ENCODE peak calls at places on chromosomes 7 and 10, in four cellular contexts. One of them, this sample, is unnamed.

GRCh38 chr7:67937717-67938191 is 941.1 kb downstream of the TYW1 start:
- DNase-seq in neural progenitor cell: no peak
- DNase-seq in PC-9: no peak
- DNase-seq in mammary epithelial cell: peak; percentile 18
- DNase-seq in this sample: peak; percentile 97

GRCh38 chr7:84069036-84069435 is 125.6 kb downstream of the SEMA3A start:
- DNase-seq in mammary epithelial cell: no peak
- DNase-seq in PC-9: no peak
- DNase-seq in neural progenitor cell: no peak
- DNase-seq in this sample: no peak

GRCh38 chr7:38840736-38841460 is 68.1 kb downstream of the VPS41 start:
- DNase-seq in mammary epithelial cell: peak; percentile 17
- DNase-seq in PC-9: no peak
- DNase-seq in neural progenitor cell: no peak
- DNase-seq in this sample: peak; percentile 82

GRCh38 chr10:51469666-51470065 is 229.7 kb downstream of the CSTF2T start:
- DNase-seq in mammary epithelial cell: no peak
- DNase-seq in neural progenitor cell: no peak
- DNase-seq in PC-9: no peak
- DNase-seq in this sample: no peak

GRCh38 chr10:52539463-52539862 is 225.4 kb downstream of the DKK1 start:
- DNase-seq in PC-9: peak; percentile 26
- DNase-seq in neural progenitor cell: no peak
- DNase-seq in mammary epithelial cell: peak; percentile 45
- DNase-seq in this sample: peak; percentile 89

GRCh38 chr7:93943816-93944540 is 22.4 kb downstream of the GNG11 start:
- DNase-seq in PC-9: no peak
- DNase-seq in neural progenitor cell: no peak
- DNase-seq in mammary epithelial cell: no peak
- DNase-seq in this sample: no peak

GRCh38 chr10:26689394-26689793 is 8.1 kb upstream of the PDSS1 start:
- DNase-seq in mammary epithelial cell: no peak
- DNase-seq in neural progenitor cell: no peak
- DNase-seq in PC-9: no peak
- DNase-seq in this sample: no peak

GRCh38 chr7:147990079-147990478 is 600.5 kb upstream of the C7orf33 start:
- DNase-seq in PC-9: no peak
- DNase-seq in mammary epithelial cell: no peak
- DNase-seq in neural progenitor cell: no peak
- DNase-seq in this sample: no peak

GRCh38 chr10:5666324-5667220 is at the start of gene ASB13:
- DNase-seq in PC-9: peak; percentile 65
- DNase-seq in mammary epithelial cell: peak; percentile 49
- DNase-seq in neural progenitor cell: peak; percentile 89
- DNase-seq in this sample: peak; percentile 36

GRCh38 chr10:102635377-102635776 is 8.9 kb upstream of the TRIM8 start:
- DNase-seq in PC-9: no peak
- DNase-seq in neural progenitor cell: no peak
- DNase-seq in mammary epithelial cell: no peak
- DNase-seq in this sample: no peak

GRCh38 chr7:64733550-64734240 is 60.5 kb upstream of the ZNF138 start:
- DNase-seq in PC-9: no peak
- DNase-seq in mammary epithelial cell: no peak
- DNase-seq in neural progenitor cell: no peak
- DNase-seq in this sample: no peak

GRCh38 chr7:16502303-16502702 is 24.3 kb upstream of the LRRC72 start:
- DNase-seq in neural progenitor cell: no peak
- DNase-seq in PC-9: no peak
- DNase-seq in mammary epithelial cell: no peak
- DNase-seq in this sample: no peak

GRCh38 chr7:94449151-94449725 is 54.5 kb downstream of the COL1A2 start:
- DNase-seq in mammary epithelial cell: peak; percentile 24
- DNase-seq in neural progenitor cell: peak; percentile 33
- DNase-seq in PC-9: no peak
- DNase-seq in this sample: peak; percentile 71

GRCh38 chr7:36896956-36897594 is 172.8 kb upstream of the AOAH start:
- DNase-seq in PC-9: no peak
- DNase-seq in neural progenitor cell: no peak
- DNase-seq in mammary epithelial cell: no peak
- DNase-seq in this sample: no peak

GRCh38 chr7:115271332-115272235 is 349.7 kb downstream of the MDFIC start:
- DNase-seq in mammary epithelial cell: no peak
- DNase-seq in PC-9: no peak
- DNase-seq in neural progenitor cell: no peak
- DNase-seq in this sample: peak; percentile 95

GRCh38 chr10:76435154-76435553 is 1003.7 kb downstream of the LRMDA start:
- DNase-seq in neural progenitor cell: no peak
- DNase-seq in mammary epithelial cell: no peak
- DNase-seq in PC-9: no peak
- DNase-seq in this sample: no peak

GRCh38 chr10:27783660-27784059 is 38.0 kb upstream of the MKX start:
- DNase-seq in neural progenitor cell: peak; percentile 69
- DNase-seq in PC-9: no peak
- DNase-seq in mammary epithelial cell: peak; percentile 55
- DNase-seq in this sample: peak; percentile 59

GRCh38 chr7:3436746-3437145 is 135.7 kb downstream of the SDK1 start:
- DNase-seq in PC-9: no peak
- DNase-seq in neural progenitor cell: no peak
- DNase-seq in mammary epithelial cell: peak; percentile 65
- DNase-seq in this sample: peak; percentile 64

GRCh38 chr10:44153901-44154670 is 230.8 kb downstream of the CXCL12 start:
- DNase-seq in mammary epithelial cell: no peak
- DNase-seq in neural progenitor cell: no peak
- DNase-seq in PC-9: no peak
- DNase-seq in this sample: no peak

GRCh38 chr10:77643795-77644468 is 6.3 kb upstream of the KCNMA1 start:
- DNase-seq in neural progenitor cell: peak; percentile 78
- DNase-seq in PC-9: peak; percentile 32
- DNase-seq in mammary epithelial cell: peak; percentile 60
- DNase-seq in this sample: peak; percentile 79

GRCh38 chr7:151446412-151446811 is 6.5 kb upstream of the CRYGN start:
- DNase-seq in PC-9: no peak
- DNase-seq in neural progenitor cell: no peak
- DNase-seq in mammary epithelial cell: no peak
- DNase-seq in this sample: no peak

GRCh38 chr7:5494683-5495561 is 71.3 kb upstream of the TNRC18 start:
- DNase-seq in mammary epithelial cell: peak; percentile 76
- DNase-seq in neural progenitor cell: peak; percentile 90
- DNase-seq in PC-9: peak; percentile 95
- DNase-seq in this sample: peak; percentile 63

GRCh38 chr10:87860156-87860795 is 3.1 kb downstream of the KLLN start:
- DNase-seq in neural progenitor cell: peak; percentile 9
- DNase-seq in mammary epithelial cell: peak; percentile 68
- DNase-seq in PC-9: no peak
- DNase-seq in this sample: peak; percentile 65

GRCh38 chr10:16470747-16471146 is 33.9 kb downstream of the PTER start:
- DNase-seq in PC-9: no peak
- DNase-seq in mammary epithelial cell: no peak
- DNase-seq in neural progenitor cell: no peak
- DNase-seq in this sample: no peak

GRCh38 chr10:112082134-112082533 is 101.4 kb downstream of the GPAM start:
- DNase-seq in neural progenitor cell: no peak
- DNase-seq in mammary epithelial cell: no peak
- DNase-seq in PC-9: no peak
- DNase-seq in this sample: no peak

GRCh38 chr7:90613088-90613498 is 17.0 kb downstream of the CDK14 start:
- DNase-seq in PC-9: no peak
- DNase-seq in mammary epithelial cell: no peak
- DNase-seq in neural progenitor cell: no peak
- DNase-seq in this sample: no peak

GRCh38 chr7:46616636-46617035 is 695.6 kb upstream of the IGFBP3 start:
- DNase-seq in mammary epithelial cell: peak; percentile 55
- DNase-seq in neural progenitor cell: no peak
- DNase-seq in PC-9: no peak
- DNase-seq in this sample: no peak

GRCh38 chr7:79308176-79308575 is 145.3 kb downstream of the MAGI2 start:
- DNase-seq in neural progenitor cell: peak; percentile 11
- DNase-seq in PC-9: no peak
- DNase-seq in mammary epithelial cell: peak; percentile 40
- DNase-seq in this sample: peak; percentile 25

DNA sequence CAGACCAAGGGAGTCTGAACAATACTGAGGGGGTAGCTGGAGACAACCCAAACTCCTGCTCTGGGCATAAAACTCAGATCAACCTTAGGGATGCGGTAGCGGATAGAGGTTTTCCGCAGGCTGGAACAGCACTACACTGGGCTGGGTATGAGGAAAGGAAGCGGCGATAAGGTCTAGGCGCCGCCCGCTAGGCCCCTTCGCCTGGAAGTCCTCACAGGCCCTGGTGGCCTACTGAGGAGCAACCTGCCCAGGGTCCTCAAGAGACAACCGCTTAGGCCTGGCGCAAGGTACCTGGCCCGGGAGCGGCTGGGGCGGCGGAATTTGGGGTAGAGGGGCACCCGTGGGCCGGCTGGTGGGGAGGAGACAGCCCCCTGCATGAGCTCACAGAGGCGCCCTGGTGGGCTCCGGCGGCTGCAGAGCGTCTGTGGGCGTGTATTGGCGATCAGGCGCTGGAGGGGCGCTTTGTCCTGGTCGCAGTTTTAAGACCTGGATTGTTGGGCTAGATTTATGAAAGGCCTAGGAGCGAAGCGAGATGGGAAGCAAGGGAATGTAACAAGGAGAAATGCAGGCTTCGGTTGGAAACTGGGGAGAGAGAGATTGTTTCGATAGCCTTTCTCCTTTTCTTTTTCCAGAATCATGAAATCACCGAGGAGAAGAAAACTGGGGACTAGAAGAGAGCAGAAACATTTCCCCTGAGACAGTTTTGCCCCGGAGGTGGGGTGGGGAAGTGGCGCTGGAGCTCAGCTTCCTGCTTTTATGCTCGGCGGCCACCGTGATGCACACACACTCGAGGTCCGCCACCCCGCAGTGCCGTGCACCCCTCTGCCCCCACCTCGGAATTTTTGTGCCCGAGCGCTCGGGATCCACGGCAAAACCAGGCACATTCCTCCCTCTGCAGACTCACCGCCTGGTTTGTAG is 2.4 kb upstream of the NKX2-3 start:
- DNase-seq in mammary epithelial cell: no peak
- DNase-seq in neural progenitor cell: peak; percentile 57
- DNase-seq in PC-9: no peak
- DNase-seq in this sample: no peak
- H3K27me3 ChIP-seq in mammary epithelial cell: peaks cover 89% of the 10 kb centered on the region
- H3K27me3 ChIP-seq in neural progenitor cell: peaks cover 100% of the 10 kb centered on the region
- H3K27me3 ChIP-seq in PC-9: peaks cover 19% of the 10 kb centered on the region
- H3K27me3 ChIP-seq in this sample: peaks cover 93% of the 10 kb centered on the region

GRCh38 chr10:80100861-80101695 is 22.6 kb downstream of the TMEM254 start:
- DNase-seq in neural progenitor cell: no peak
- DNase-seq in mammary epithelial cell: peak; percentile 83
- DNase-seq in PC-9: peak; percentile 67
- DNase-seq in this sample: no peak
- H2AFZ ChIP-seq in neural progenitor cell: no peak overlapping the region
- H2AFZ ChIP-seq in mammary epithelial cell: peak overlapping the region; percentile 85
- H2AFZ ChIP-seq in PC-9: peak overlapping the region; percentile 25
- H2AFZ ChIP-seq in this sample: no peak overlapping the region

GRCh38 chr7:131532570-131533091 is 23.8 kb downstream of the PODXL start:
- DNase-seq in mammary epithelial cell: no peak
- DNase-seq in neural progenitor cell: no peak
- DNase-seq in PC-9: no peak
- DNase-seq in this sample: no peak

GRCh38 chr7:131527462-131527861 is 29.0 kb downstream of the PODXL start:
- DNase-seq in neural progenitor cell: no peak
- DNase-seq in mammary epithelial cell: no peak
- DNase-seq in PC-9: no peak
- DNase-seq in this sample: no peak

GRCh38 chr7:131529617-131530016 is 26.8 kb downstream of the PODXL start:
- DNase-seq in PC-9: no peak
- DNase-seq in mammary epithelial cell: no peak
- DNase-seq in neural progenitor cell: no peak
- DNase-seq in this sample: no peak

GRCh38 chr7:131529179-131529578 is 27.2 kb downstream of the PODXL start:
- DNase-seq in neural progenitor cell: no peak
- DNase-seq in PC-9: no peak
- DNase-seq in mammary epithelial cell: no peak
- DNase-seq in this sample: no peak

DNA sequence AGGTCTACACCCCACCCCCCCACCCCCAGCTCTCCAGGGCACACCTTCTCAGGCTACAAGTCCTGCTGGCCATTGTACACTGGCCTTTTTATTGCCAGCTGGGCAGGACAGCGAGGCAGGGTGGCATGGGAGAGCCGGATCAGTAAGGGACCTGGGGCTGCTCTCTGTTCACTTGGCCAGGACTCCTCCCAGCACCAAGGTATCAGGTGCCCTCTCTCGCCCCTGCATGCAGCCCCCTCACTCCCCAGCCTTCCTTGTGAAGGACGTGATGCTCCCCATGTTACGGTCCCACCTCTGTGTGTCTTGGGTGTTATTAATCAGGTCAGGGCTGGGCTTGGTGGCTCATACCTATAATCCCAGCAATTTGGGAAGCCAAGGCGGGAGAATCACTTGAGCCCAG is 26.3 kb downstream of the PODXL start:
- DNase-seq in PC-9: no peak
- DNase-seq in neural progenitor cell: no peak
- DNase-seq in mammary epithelial cell: no peak
- DNase-seq in this sample: no peak
- H3K27me3 ChIP-seq in PC-9: no peaks in the 10 kb centered on the region
- H3K27me3 ChIP-seq in neural progenitor cell: no peaks in the 10 kb centered on the region
- H3K27me3 ChIP-seq in mammary epithelial cell: no peaks in the 10 kb centered on the region
- H3K27me3 ChIP-seq in this sample: no peaks in the 10 kb centered on the region

DNA sequence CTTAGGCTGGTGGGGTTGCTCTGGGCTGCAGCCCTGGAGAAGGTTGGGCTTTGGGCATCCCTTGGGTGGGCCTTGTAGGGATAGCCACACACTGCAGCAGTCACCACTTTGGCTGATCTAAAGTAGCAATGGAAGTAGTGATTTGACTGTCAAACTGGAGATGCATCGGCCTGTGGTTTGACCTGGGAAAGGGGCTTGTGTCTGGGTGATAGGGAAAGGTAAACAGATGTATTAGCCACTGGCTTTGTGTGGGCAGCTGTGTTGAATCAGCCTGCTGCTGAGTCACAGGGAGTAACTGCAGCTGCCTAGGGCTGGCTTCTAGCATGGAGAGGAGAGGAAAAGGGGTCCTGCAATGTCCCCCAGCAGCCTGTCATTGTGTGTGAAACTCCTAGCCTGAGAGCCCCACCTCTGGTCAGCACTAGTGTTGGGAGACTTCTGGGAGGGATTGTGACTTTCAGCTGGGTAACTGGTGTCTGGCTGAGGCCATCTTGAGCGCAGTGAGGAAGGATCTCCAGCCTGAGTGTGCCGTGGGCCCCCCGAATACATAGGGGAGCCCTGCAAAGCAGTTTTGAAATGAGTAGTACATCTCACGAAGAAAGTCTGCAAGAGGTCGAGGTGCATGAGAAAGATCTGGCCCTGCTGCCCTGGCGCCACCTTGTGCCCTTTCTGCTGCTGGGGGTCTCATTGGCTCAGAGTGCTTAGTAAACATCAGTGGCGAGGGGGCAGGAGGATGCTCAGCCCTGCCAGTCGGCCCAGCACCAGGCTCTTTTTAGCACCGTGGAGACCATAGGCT is 117.3 kb downstream of the FANK1 start:
- DNase-seq in mammary epithelial cell: peak; percentile 81
- DNase-seq in neural progenitor cell: peak; percentile 39
- DNase-seq in PC-9: peak; percentile 18
- DNase-seq in this sample: peak; percentile 97
- H2AFZ ChIP-seq in mammary epithelial cell: no peak overlapping the region
- H2AFZ ChIP-seq in neural progenitor cell: peak overlapping the region; percentile 13
- H2AFZ ChIP-seq in PC-9: no peak overlapping the region
- H2AFZ ChIP-seq in this sample: no peak overlapping the region